ENCODE peak calls at places on chromosome 21, in ten cellular contexts. W is breast epithelium, A is K562, I is transverse colon, N is prostate gland, F is stomach, L is sigmoid colon, T is HL-60, Z is GM12878, K is upper lobe of left lung. V is an unnamed sample.

GRCh38 chr21:43331962-43332458 is 94.9 kb downstream of the SIK1 start:
- DNase-seq in W (peak), A (no peak), I (no peak), N (peak), F (no peak), L (no peak), T (no peak), Z (no peak), K (peak), V (no peak)

GRCh38 chr21:36323032-36323431 is 3.0 kb downstream of the MORC3 start:
- DNase-seq in W (no peak), A (no peak), I (no peak), N (no peak), F (no peak), L (no peak), T (peak), Z (no peak), K (no peak), V (no peak)

GRCh38 chr21:29185172-29185571 is 54.7 kb downstream of the MAP3K7CL start:
- DNase-seq in W (no peak), A (no peak), I (no peak), N (no peak), F (no peak), L (no peak), T (no peak), Z (no peak), K (no peak), V (no peak)

GRCh38 chr21:15249285-15249993 is 184.6 kb upstream of the NRIP1 start:
- DNase-seq in W (no peak), A (no peak), I (no peak), N (no peak), F (no peak), L (no peak), T (no peak), Z (no peak), K (no peak), V (no peak)

GRCh38 chr21:46059195-46059594 is 38.7 kb upstream of the COL6A2 start:
- DNase-seq in W (no peak), A (no peak), I (no peak), N (no peak), F (no peak), L (peak), T (no peak), Z (no peak), K (no peak), V (no peak)

GRCh38 chr21:23949493-23949892 is 1657.8 kb downstream of the MRPL39 start:
- DNase-seq in W (no peak), A (no peak), I (no peak), N (no peak), F (no peak), L (no peak), T (no peak), Z (no peak), K (no peak), V (no peak)

GRCh38 chr21:46112731-46113215 is 14.9 kb downstream of the COL6A2 start:
- DNase-seq in W (peak), A (no peak), I (peak), N (no peak), F (peak), L (peak), T (no peak), Z (no peak), K (peak), V (no peak)

GRCh38 chr21:14554948-14555347 is 8.8 kb upstream of the SAMSN1 start:
- DNase-seq in W (no peak), A (no peak), I (no peak), N (no peak), F (no peak), L (no peak), T (no peak), Z (no peak), K (no peak), V (no peak)

GRCh38 chr21:25934771-25935224 is 200.0 kb downstream of the GABPA start:
- DNase-seq in W (peak), A (no peak), I (peak), N (peak), F (peak), L (peak), T (no peak), Z (no peak), K (peak), V (no peak)

GRCh38 chr21:28684351-28684750 is 308.3 kb downstream of the LTN1 start:
- DNase-seq in W (no peak), A (no peak), I (no peak), N (no peak), F (no peak), L (no peak), T (no peak), Z (no peak), K (no peak), V (no peak)

GRCh38 chr21:19557046-19557445 is 1153.5 kb upstream of the TMPRSS15 start:
- DNase-seq in W (no peak), A (no peak), I (no peak), N (no peak), F (no peak), L (no peak), T (no peak), Z (no peak), K (no peak), V (no peak)

GRCh38 chr21:16082038-16082816 is 352.4 kb downstream of the USP25 start:
- DNase-seq in W (no peak), A (no peak), I (no peak), N (no peak), F (no peak), L (no peak), T (no peak), Z (no peak), K (no peak), V (no peak)

GRCh38 chr21:16587141-16587570 is 857.4 kb downstream of the USP25 start:
- DNase-seq in W (peak), A (no peak), I (peak), N (peak), F (peak), L (peak), T (no peak), Z (no peak), K (peak), V (no peak)

GRCh38 chr21:39123375-39123774 is 59.9 kb downstream of the PSMG1 start:
- DNase-seq in W (no peak), A (no peak), I (no peak), N (no peak), F (no peak), L (no peak), T (no peak), Z (no peak), K (no peak), V (no peak)

GRCh38 chr21:39119696-39120290 is 63.5 kb downstream of the PSMG1 start:
- DNase-seq in W (no peak), A (no peak), I (no peak), N (no peak), F (no peak), L (no peak), T (no peak), Z (no peak), K (no peak), V (no peak)

GRCh38 chr21:39118604-39119215 is 64.5 kb downstream of the PSMG1 start:
- DNase-seq in W (peak), A (no peak), I (no peak), N (no peak), F (no peak), L (no peak), T (no peak), Z (no peak), K (no peak), V (no peak)

GRCh38 chr21:39121600-39122355 is 61.5 kb downstream of the PSMG1 start:
- DNase-seq in W (no peak), A (no peak), I (no peak), N (no peak), F (no peak), L (no peak), T (no peak), Z (no peak), K (no peak), V (no peak)

GRCh38 chr21:39120876-39121599 is 62.2 kb downstream of the PSMG1 start:
- DNase-seq in W (no peak), A (no peak), I (no peak), N (no peak), F (no peak), L (no peak), T (no peak), Z (no peak), K (no peak), V (no peak)
- TF ChIP-seq CTCF in W (no peak), A (no peak), I (no peak), N (no peak), F (no peak), L (no peak), T (no peak), Z (no peak), K (no peak), V (no peak)

GRCh38 chr21:44909719-44910118 is 11.0 kb downstream of the ITGB2 start:
- DNase-seq in W (no peak), A (no peak), I (no peak), N (no peak), F (no peak), L (no peak), T (no peak), Z (no peak), K (no peak), V (peak)
- TF ChIP-seq POLR2AphosphoS5 in W (no peak), A (no peak), I (no peak), N (no peak), F (no peak), L (no peak), T (no peak), Z (no peak), K (no peak), V (no peak)

DNA sequence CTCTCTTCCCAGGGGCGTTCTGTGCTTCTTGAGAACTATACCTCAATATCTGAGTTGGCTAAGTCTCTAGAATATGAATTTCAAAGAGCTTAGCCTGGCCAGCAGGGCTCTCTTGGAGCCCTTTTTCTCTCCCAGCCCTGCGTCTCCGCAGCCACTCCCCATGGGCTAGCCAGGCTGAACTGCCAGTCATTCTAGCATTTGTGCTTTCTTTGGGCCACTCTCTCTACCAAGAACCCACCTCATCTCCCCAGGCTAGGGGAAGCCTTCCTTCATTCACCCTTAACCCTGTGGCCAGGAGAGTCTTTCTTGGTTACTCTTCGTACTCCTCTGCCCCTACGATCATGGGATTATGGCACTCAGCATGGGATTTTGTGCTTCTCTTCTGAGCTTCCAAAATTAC is 18.2 kb downstream of the ABCG1 start:
- DNase-seq in W (no peak), A (no peak), I (no peak), N (no peak), F (no peak), L (no peak), T (no peak), Z (no peak), K (no peak), V (peak)
- H3K4me3 ChIP-seq in W (no peak), A (no peak), I (no peak), N (no peak), F (no peak), L (no peak), T (no peak), Z (no peak), K (no peak), V (no peak)

GRCh38 chr21:32817206-32817605 is 45.7 kb upstream of the PAXBP1 start:
- DNase-seq in W (no peak), A (no peak), I (peak), N (no peak), F (no peak), L (no peak), T (no peak), Z (no peak), K (no peak), V (no peak)
- TF ChIP-seq CTCF in W (no peak), A (no peak), I (no peak), N (no peak), F (no peak), L (no peak), T (no peak), Z (no peak), K (no peak), V (no peak)

GRCh38 chr21:35217504-35218060 is 168.5 kb upstream of the RUNX1 start:
- DNase-seq in W (peak), A (no peak), I (no peak), N (no peak), F (no peak), L (no peak), T (no peak), Z (no peak), K (peak), V (no peak)
- TF ChIP-seq POLR2AphosphoS5 in W (no peak), A (no peak), I (no peak), N (no peak), F (no peak), L (no peak), T (no peak), Z (no peak), K (no peak), V (no peak)

GRCh38 chr21:32256873-32257620 is 21.8 kb downstream of the MIS18A start:
- DNase-seq in W (peak), A (no peak), I (peak), N (peak), F (peak), L (peak), T (no peak), Z (no peak), K (peak), V (no peak)
- H3K4me3 ChIP-seq in W (no peak), A (no peak), I (no peak), N (no peak), F (no peak), L (no peak), T (no peak), Z (no peak), K (no peak), V (no peak)